ENCODE peak calls at places on chromosomes 7 and 10, in seven cellular contexts. One of them, this sample, is unnamed.

GRCh38 chr10:72702868-72703581 is 11.1 kb downstream of the MCU start:
- DNase-seq in activated T-cell treated with anti-CD3 and anti-CD28 coated beads, Interleukin-2, amount 50 U/mL, for 72 hours: no peak
- DNase-seq in T-helper 17 cell: no peak
- DNase-seq in NCI-H2227 treated with DMSO at 0.1 percent for 48 hours: no peak
- DNase-seq in NCI-H2171: no peak
- DNase-seq in activated naive CD8-positive, alpha-beta T cell treated with anti-CD3 and anti-CD28 coated beads, Interleukin-2, amount 50 U/mL, for 24 hours: no peak
- DNase-seq in CD4-positive, alpha-beta T cell: no peak
- DNase-seq in this sample: peak; percentile 12

GRCh38 chr7:100585511-100586265 is at the start of gene LRCH4:
- DNase-seq in activated naive CD8-positive, alpha-beta T cell treated with anti-CD3 and anti-CD28 coated beads, Interleukin-2, amount 50 U/mL, for 24 hours: peak; percentile 67
- DNase-seq in T-helper 17 cell: peak; percentile 69
- DNase-seq in CD4-positive, alpha-beta T cell: peak; percentile 56
- DNase-seq in NCI-H2171: peak; percentile 47
- DNase-seq in activated T-cell treated with anti-CD3 and anti-CD28 coated beads, Interleukin-2, amount 50 U/mL, for 72 hours: peak; percentile 71
- DNase-seq in NCI-H2227 treated with DMSO at 0.1 percent for 48 hours: no peak
- DNase-seq in this sample: peak; percentile 67

GRCh38 chr7:518630-519428 is 817 bp downstream of the PDGFA start:
- DNase-seq in T-helper 17 cell: no peak
- DNase-seq in NCI-H2171: peak; percentile 77
- DNase-seq in activated T-cell treated with anti-CD3 and anti-CD28 coated beads, Interleukin-2, amount 50 U/mL, for 72 hours: peak; percentile 58
- DNase-seq in activated naive CD8-positive, alpha-beta T cell treated with anti-CD3 and anti-CD28 coated beads, Interleukin-2, amount 50 U/mL, for 24 hours: peak; percentile 65
- DNase-seq in NCI-H2227 treated with DMSO at 0.1 percent for 48 hours: no peak
- DNase-seq in CD4-positive, alpha-beta T cell: peak; percentile 12
- DNase-seq in this sample: peak; percentile 58

GRCh38 chr10:6563075-6563474 is 17.0 kb downstream of the PRKCQ start:
- DNase-seq in activated T-cell treated with anti-CD3 and anti-CD28 coated beads, Interleukin-2, amount 50 U/mL, for 72 hours: peak; percentile 76
- DNase-seq in CD4-positive, alpha-beta T cell: no peak
- DNase-seq in T-helper 17 cell: no peak
- DNase-seq in NCI-H2171: no peak
- DNase-seq in NCI-H2227 treated with DMSO at 0.1 percent for 48 hours: no peak
- DNase-seq in activated naive CD8-positive, alpha-beta T cell treated with anti-CD3 and anti-CD28 coated beads, Interleukin-2, amount 50 U/mL, for 24 hours: peak; percentile 65
- DNase-seq in this sample: peak; percentile 90

GRCh38 chr10:112991888-112992491 is 41.9 kb downstream of the TCF7L2 start:
- DNase-seq in activated T-cell treated with anti-CD3 and anti-CD28 coated beads, Interleukin-2, amount 50 U/mL, for 72 hours: no peak
- DNase-seq in CD4-positive, alpha-beta T cell: no peak
- DNase-seq in NCI-H2227 treated with DMSO at 0.1 percent for 48 hours: no peak
- DNase-seq in NCI-H2171: no peak
- DNase-seq in activated naive CD8-positive, alpha-beta T cell treated with anti-CD3 and anti-CD28 coated beads, Interleukin-2, amount 50 U/mL, for 24 hours: no peak
- DNase-seq in T-helper 17 cell: no peak
- DNase-seq in this sample: no peak

GRCh38 chr10:33136271-33136670 is 178.2 kb upstream of the ITGB1 start:
- DNase-seq in activated naive CD8-positive, alpha-beta T cell treated with anti-CD3 and anti-CD28 coated beads, Interleukin-2, amount 50 U/mL, for 24 hours: no peak
- DNase-seq in activated T-cell treated with anti-CD3 and anti-CD28 coated beads, Interleukin-2, amount 50 U/mL, for 72 hours: no peak
- DNase-seq in NCI-H2227 treated with DMSO at 0.1 percent for 48 hours: no peak
- DNase-seq in NCI-H2171: no peak
- DNase-seq in CD4-positive, alpha-beta T cell: no peak
- DNase-seq in T-helper 17 cell: no peak
- DNase-seq in this sample: peak; percentile 45

GRCh38 chr7:134593530-134594392 is 44.9 kb downstream of the AKR1B15 start:
- DNase-seq in CD4-positive, alpha-beta T cell: no peak
- DNase-seq in T-helper 17 cell: no peak
- DNase-seq in activated naive CD8-positive, alpha-beta T cell treated with anti-CD3 and anti-CD28 coated beads, Interleukin-2, amount 50 U/mL, for 24 hours: no peak
- DNase-seq in NCI-H2227 treated with DMSO at 0.1 percent for 48 hours: no peak
- DNase-seq in NCI-H2171: no peak
- DNase-seq in activated T-cell treated with anti-CD3 and anti-CD28 coated beads, Interleukin-2, amount 50 U/mL, for 72 hours: no peak
- DNase-seq in this sample: no peak

GRCh38 chr7:50866343-50867047 is 83.8 kb upstream of the GRB10 start:
- DNase-seq in CD4-positive, alpha-beta T cell: no peak
- DNase-seq in NCI-H2171: no peak
- DNase-seq in NCI-H2227 treated with DMSO at 0.1 percent for 48 hours: no peak
- DNase-seq in T-helper 17 cell: no peak
- DNase-seq in activated T-cell treated with anti-CD3 and anti-CD28 coated beads, Interleukin-2, amount 50 U/mL, for 72 hours: no peak
- DNase-seq in activated naive CD8-positive, alpha-beta T cell treated with anti-CD3 and anti-CD28 coated beads, Interleukin-2, amount 50 U/mL, for 24 hours: no peak
- DNase-seq in this sample: no peak

GRCh38 chr10:95742529-95742884 is 13.5 kb upstream of the ENTPD1 start:
- DNase-seq in activated naive CD8-positive, alpha-beta T cell treated with anti-CD3 and anti-CD28 coated beads, Interleukin-2, amount 50 U/mL, for 24 hours: no peak
- DNase-seq in CD4-positive, alpha-beta T cell: no peak
- DNase-seq in T-helper 17 cell: no peak
- DNase-seq in activated T-cell treated with anti-CD3 and anti-CD28 coated beads, Interleukin-2, amount 50 U/mL, for 72 hours: no peak
- DNase-seq in NCI-H2227 treated with DMSO at 0.1 percent for 48 hours: no peak
- DNase-seq in NCI-H2171: no peak
- DNase-seq in this sample: no peak

GRCh38 chr10:96242822-96243221 is 28.5 kb downstream of the BLNK start:
- DNase-seq in NCI-H2227 treated with DMSO at 0.1 percent for 48 hours: no peak
- DNase-seq in NCI-H2171: no peak
- DNase-seq in activated T-cell treated with anti-CD3 and anti-CD28 coated beads, Interleukin-2, amount 50 U/mL, for 72 hours: no peak
- DNase-seq in CD4-positive, alpha-beta T cell: no peak
- DNase-seq in T-helper 17 cell: no peak
- DNase-seq in activated naive CD8-positive, alpha-beta T cell treated with anti-CD3 and anti-CD28 coated beads, Interleukin-2, amount 50 U/mL, for 24 hours: no peak
- DNase-seq in this sample: no peak

GRCh38 chr10:124693396-124693795 is 50.8 kb downstream of the FAM53B start:
- DNase-seq in NCI-H2227 treated with DMSO at 0.1 percent for 48 hours: no peak
- DNase-seq in activated T-cell treated with anti-CD3 and anti-CD28 coated beads, Interleukin-2, amount 50 U/mL, for 72 hours: no peak
- DNase-seq in activated naive CD8-positive, alpha-beta T cell treated with anti-CD3 and anti-CD28 coated beads, Interleukin-2, amount 50 U/mL, for 24 hours: no peak
- DNase-seq in NCI-H2171: peak; percentile 56
- DNase-seq in T-helper 17 cell: no peak
- DNase-seq in CD4-positive, alpha-beta T cell: no peak
- DNase-seq in this sample: no peak

GRCh38 chr10:62045765-62046521 is 144.4 kb downstream of the ARID5B start:
- DNase-seq in T-helper 17 cell: no peak
- DNase-seq in NCI-H2171: no peak
- DNase-seq in NCI-H2227 treated with DMSO at 0.1 percent for 48 hours: no peak
- DNase-seq in CD4-positive, alpha-beta T cell: no peak
- DNase-seq in activated T-cell treated with anti-CD3 and anti-CD28 coated beads, Interleukin-2, amount 50 U/mL, for 72 hours: no peak
- DNase-seq in activated naive CD8-positive, alpha-beta T cell treated with anti-CD3 and anti-CD28 coated beads, Interleukin-2, amount 50 U/mL, for 24 hours: no peak
- DNase-seq in this sample: no peak

GRCh38 chr10:58851606-58852005 is 324.8 kb upstream of the PHYHIPL start:
- DNase-seq in T-helper 17 cell: no peak
- DNase-seq in activated T-cell treated with anti-CD3 and anti-CD28 coated beads, Interleukin-2, amount 50 U/mL, for 72 hours: no peak
- DNase-seq in CD4-positive, alpha-beta T cell: no peak
- DNase-seq in NCI-H2171: no peak
- DNase-seq in NCI-H2227 treated with DMSO at 0.1 percent for 48 hours: no peak
- DNase-seq in activated naive CD8-positive, alpha-beta T cell treated with anti-CD3 and anti-CD28 coated beads, Interleukin-2, amount 50 U/mL, for 24 hours: no peak
- DNase-seq in this sample: no peak

GRCh38 chr7:69652947-69653701 is 54.8 kb downstream of the AUTS2 start:
- DNase-seq in activated T-cell treated with anti-CD3 and anti-CD28 coated beads, Interleukin-2, amount 50 U/mL, for 72 hours: no peak
- DNase-seq in T-helper 17 cell: no peak
- DNase-seq in NCI-H2171: no peak
- DNase-seq in NCI-H2227 treated with DMSO at 0.1 percent for 48 hours: no peak
- DNase-seq in CD4-positive, alpha-beta T cell: no peak
- DNase-seq in activated naive CD8-positive, alpha-beta T cell treated with anti-CD3 and anti-CD28 coated beads, Interleukin-2, amount 50 U/mL, for 24 hours: no peak
- DNase-seq in this sample: no peak

GRCh38 chr10:43250925-43251663 is 15.8 kb downstream of the RASGEF1A start:
- DNase-seq in NCI-H2227 treated with DMSO at 0.1 percent for 48 hours: no peak
- DNase-seq in activated T-cell treated with anti-CD3 and anti-CD28 coated beads, Interleukin-2, amount 50 U/mL, for 72 hours: no peak
- DNase-seq in CD4-positive, alpha-beta T cell: no peak
- DNase-seq in activated naive CD8-positive, alpha-beta T cell treated with anti-CD3 and anti-CD28 coated beads, Interleukin-2, amount 50 U/mL, for 24 hours: no peak
- DNase-seq in NCI-H2171: no peak
- DNase-seq in T-helper 17 cell: no peak
- DNase-seq in this sample: no peak

GRCh38 chr7:17147409-17147808 is 151.0 kb upstream of the AHR start:
- DNase-seq in NCI-H2171: no peak
- DNase-seq in NCI-H2227 treated with DMSO at 0.1 percent for 48 hours: no peak
- DNase-seq in activated T-cell treated with anti-CD3 and anti-CD28 coated beads, Interleukin-2, amount 50 U/mL, for 72 hours: no peak
- DNase-seq in CD4-positive, alpha-beta T cell: no peak
- DNase-seq in T-helper 17 cell: no peak
- DNase-seq in activated naive CD8-positive, alpha-beta T cell treated with anti-CD3 and anti-CD28 coated beads, Interleukin-2, amount 50 U/mL, for 24 hours: no peak
- DNase-seq in this sample: no peak

GRCh38 chr7:66250711-66251110 is 45.6 kb downstream of the TPST1 start:
- DNase-seq in activated T-cell treated with anti-CD3 and anti-CD28 coated beads, Interleukin-2, amount 50 U/mL, for 72 hours: no peak
- DNase-seq in CD4-positive, alpha-beta T cell: no peak
- DNase-seq in activated naive CD8-positive, alpha-beta T cell treated with anti-CD3 and anti-CD28 coated beads, Interleukin-2, amount 50 U/mL, for 24 hours: no peak
- DNase-seq in NCI-H2171: no peak
- DNase-seq in T-helper 17 cell: no peak
- DNase-seq in NCI-H2227 treated with DMSO at 0.1 percent for 48 hours: peak; percentile 88
- DNase-seq in this sample: no peak

GRCh38 chr10:60417024-60417423 is 27.3 kb upstream of the ANK3 start:
- DNase-seq in NCI-H2227 treated with DMSO at 0.1 percent for 48 hours: no peak
- DNase-seq in T-helper 17 cell: no peak
- DNase-seq in activated naive CD8-positive, alpha-beta T cell treated with anti-CD3 and anti-CD28 coated beads, Interleukin-2, amount 50 U/mL, for 24 hours: no peak
- DNase-seq in activated T-cell treated with anti-CD3 and anti-CD28 coated beads, Interleukin-2, amount 50 U/mL, for 72 hours: no peak
- DNase-seq in CD4-positive, alpha-beta T cell: no peak
- DNase-seq in NCI-H2171: no peak
- DNase-seq in this sample: no peak

GRCh38 chr7:130921391-130922180 is 187.6 kb upstream of the KLF14 start:
- DNase-seq in activated naive CD8-positive, alpha-beta T cell treated with anti-CD3 and anti-CD28 coated beads, Interleukin-2, amount 50 U/mL, for 24 hours: no peak
- DNase-seq in T-helper 17 cell: no peak
- DNase-seq in CD4-positive, alpha-beta T cell: no peak
- DNase-seq in NCI-H2227 treated with DMSO at 0.1 percent for 48 hours: peak; percentile 88
- DNase-seq in NCI-H2171: no peak
- DNase-seq in activated T-cell treated with anti-CD3 and anti-CD28 coated beads, Interleukin-2, amount 50 U/mL, for 72 hours: no peak
- DNase-seq in this sample: peak; percentile 22

GRCh38 chr7:80843018-80843671 is 75.7 kb downstream of the SEMA3C start:
- DNase-seq in CD4-positive, alpha-beta T cell: no peak
- DNase-seq in activated naive CD8-positive, alpha-beta T cell treated with anti-CD3 and anti-CD28 coated beads, Interleukin-2, amount 50 U/mL, for 24 hours: no peak
- DNase-seq in T-helper 17 cell: no peak
- DNase-seq in activated T-cell treated with anti-CD3 and anti-CD28 coated beads, Interleukin-2, amount 50 U/mL, for 72 hours: no peak
- DNase-seq in NCI-H2171: peak; percentile 59
- DNase-seq in NCI-H2227 treated with DMSO at 0.1 percent for 48 hours: no peak
- DNase-seq in this sample: no peak

GRCh38 chr10:118712930-118713634 is 41.7 kb downstream of the CACUL1 start:
- DNase-seq in activated naive CD8-positive, alpha-beta T cell treated with anti-CD3 and anti-CD28 coated beads, Interleukin-2, amount 50 U/mL, for 24 hours: no peak
- DNase-seq in CD4-positive, alpha-beta T cell: no peak
- DNase-seq in activated T-cell treated with anti-CD3 and anti-CD28 coated beads, Interleukin-2, amount 50 U/mL, for 72 hours: no peak
- DNase-seq in T-helper 17 cell: no peak
- DNase-seq in NCI-H2227 treated with DMSO at 0.1 percent for 48 hours: no peak
- DNase-seq in NCI-H2171: no peak
- DNase-seq in this sample: no peak

GRCh38 chr7:79980376-79980775 is 154.3 kb upstream of the GNAI1 start:
- DNase-seq in CD4-positive, alpha-beta T cell: no peak
- DNase-seq in NCI-H2227 treated with DMSO at 0.1 percent for 48 hours: no peak
- DNase-seq in activated naive CD8-positive, alpha-beta T cell treated with anti-CD3 and anti-CD28 coated beads, Interleukin-2, amount 50 U/mL, for 24 hours: no peak
- DNase-seq in NCI-H2171: no peak
- DNase-seq in T-helper 17 cell: no peak
- DNase-seq in activated T-cell treated with anti-CD3 and anti-CD28 coated beads, Interleukin-2, amount 50 U/mL, for 72 hours: no peak
- DNase-seq in this sample: no peak

GRCh38 chr7:40646717-40647116 is 511.9 kb downstream of the SUGCT start:
- DNase-seq in activated T-cell treated with anti-CD3 and anti-CD28 coated beads, Interleukin-2, amount 50 U/mL, for 72 hours: no peak
- DNase-seq in CD4-positive, alpha-beta T cell: no peak
- DNase-seq in activated naive CD8-positive, alpha-beta T cell treated with anti-CD3 and anti-CD28 coated beads, Interleukin-2, amount 50 U/mL, for 24 hours: no peak
- DNase-seq in NCI-H2227 treated with DMSO at 0.1 percent for 48 hours: no peak
- DNase-seq in NCI-H2171: no peak
- DNase-seq in T-helper 17 cell: no peak
- DNase-seq in this sample: no peak

GRCh38 chr10:69500864-69501468 is 49.7 kb downstream of the TSPAN15 start:
- DNase-seq in activated T-cell treated with anti-CD3 and anti-CD28 coated beads, Interleukin-2, amount 50 U/mL, for 72 hours: no peak
- DNase-seq in CD4-positive, alpha-beta T cell: no peak
- DNase-seq in T-helper 17 cell: no peak
- DNase-seq in NCI-H2227 treated with DMSO at 0.1 percent for 48 hours: no peak
- DNase-seq in activated naive CD8-positive, alpha-beta T cell treated with anti-CD3 and anti-CD28 coated beads, Interleukin-2, amount 50 U/mL, for 24 hours: no peak
- DNase-seq in NCI-H2171: no peak
- DNase-seq in this sample: no peak

GRCh38 chr10:22324893-22325271 is 4.0 kb downstream of the BMI1 start:
- DNase-seq in T-helper 17 cell: no peak
- DNase-seq in CD4-positive, alpha-beta T cell: no peak
- DNase-seq in activated T-cell treated with anti-CD3 and anti-CD28 coated beads, Interleukin-2, amount 50 U/mL, for 72 hours: no peak
- DNase-seq in activated naive CD8-positive, alpha-beta T cell treated with anti-CD3 and anti-CD28 coated beads, Interleukin-2, amount 50 U/mL, for 24 hours: no peak
- DNase-seq in NCI-H2227 treated with DMSO at 0.1 percent for 48 hours: no peak
- DNase-seq in NCI-H2171: no peak
- DNase-seq in this sample: no peak

GRCh38 chr7:91517408-91517807 is 253.2 kb downstream of the FZD1 start:
- DNase-seq in T-helper 17 cell: no peak
- DNase-seq in NCI-H2227 treated with DMSO at 0.1 percent for 48 hours: no peak
- DNase-seq in CD4-positive, alpha-beta T cell: no peak
- DNase-seq in NCI-H2171: peak; percentile 85
- DNase-seq in activated naive CD8-positive, alpha-beta T cell treated with anti-CD3 and anti-CD28 coated beads, Interleukin-2, amount 50 U/mL, for 24 hours: no peak
- DNase-seq in activated T-cell treated with anti-CD3 and anti-CD28 coated beads, Interleukin-2, amount 50 U/mL, for 72 hours: no peak
- DNase-seq in this sample: no peak

GRCh38 chr7:155524018-155524556 is 22.3 kb downstream of the CNPY1 start:
- DNase-seq in NCI-H2227 treated with DMSO at 0.1 percent for 48 hours: no peak
- DNase-seq in activated T-cell treated with anti-CD3 and anti-CD28 coated beads, Interleukin-2, amount 50 U/mL, for 72 hours: no peak
- DNase-seq in NCI-H2171: no peak
- DNase-seq in activated naive CD8-positive, alpha-beta T cell treated with anti-CD3 and anti-CD28 coated beads, Interleukin-2, amount 50 U/mL, for 24 hours: no peak
- DNase-seq in T-helper 17 cell: no peak
- DNase-seq in CD4-positive, alpha-beta T cell: no peak
- DNase-seq in this sample: no peak

GRCh38 chr10:11286261-11286989 is 268.8 kb downstream of the CELF2 start:
- DNase-seq in activated naive CD8-positive, alpha-beta T cell treated with anti-CD3 and anti-CD28 coated beads, Interleukin-2, amount 50 U/mL, for 24 hours: no peak
- DNase-seq in CD4-positive, alpha-beta T cell: no peak
- DNase-seq in NCI-H2171: no peak
- DNase-seq in NCI-H2227 treated with DMSO at 0.1 percent for 48 hours: no peak
- DNase-seq in activated T-cell treated with anti-CD3 and anti-CD28 coated beads, Interleukin-2, amount 50 U/mL, for 72 hours: no peak
- DNase-seq in T-helper 17 cell: no peak
- DNase-seq in this sample: peak; percentile 18

GRCh38 chr10:5809541-5810154 is 3.6 kb downstream of the GDI2 start:
- DNase-seq in T-helper 17 cell: no peak
- DNase-seq in CD4-positive, alpha-beta T cell: no peak
- DNase-seq in NCI-H2171: no peak
- DNase-seq in activated T-cell treated with anti-CD3 and anti-CD28 coated beads, Interleukin-2, amount 50 U/mL, for 72 hours: no peak
- DNase-seq in NCI-H2227 treated with DMSO at 0.1 percent for 48 hours: no peak
- DNase-seq in activated naive CD8-positive, alpha-beta T cell treated with anti-CD3 and anti-CD28 coated beads, Interleukin-2, amount 50 U/mL, for 24 hours: no peak
- DNase-seq in this sample: no peak

GRCh38 chr10:44990302-44990655 is 10.4 kb upstream of the ZNF22 start:
- DNase-seq in NCI-H2171: no peak
- DNase-seq in activated naive CD8-positive, alpha-beta T cell treated with anti-CD3 and anti-CD28 coated beads, Interleukin-2, amount 50 U/mL, for 24 hours: no peak
- DNase-seq in CD4-positive, alpha-beta T cell: no peak
- DNase-seq in NCI-H2227 treated with DMSO at 0.1 percent for 48 hours: no peak
- DNase-seq in activated T-cell treated with anti-CD3 and anti-CD28 coated beads, Interleukin-2, amount 50 U/mL, for 72 hours: no peak
- DNase-seq in T-helper 17 cell: no peak
- DNase-seq in this sample: no peak

GRCh38 chr7:28725045-28725630 is 233.0 kb downstream of the TRIL start:
- DNase-seq in activated naive CD8-positive, alpha-beta T cell treated with anti-CD3 and anti-CD28 coated beads, Interleukin-2, amount 50 U/mL, for 24 hours: no peak
- DNase-seq in T-helper 17 cell: no peak
- DNase-seq in NCI-H2171: no peak
- DNase-seq in activated T-cell treated with anti-CD3 and anti-CD28 coated beads, Interleukin-2, amount 50 U/mL, for 72 hours: no peak
- DNase-seq in NCI-H2227 treated with DMSO at 0.1 percent for 48 hours: no peak
- DNase-seq in CD4-positive, alpha-beta T cell: no peak
- DNase-seq in this sample: no peak

GRCh38 chr7:120521761-120522737 is 249.1 kb downstream of the KCND2 start:
- DNase-seq in activated T-cell treated with anti-CD3 and anti-CD28 coated beads, Interleukin-2, amount 50 U/mL, for 72 hours: no peak
- DNase-seq in NCI-H2171: no peak
- DNase-seq in CD4-positive, alpha-beta T cell: no peak
- DNase-seq in NCI-H2227 treated with DMSO at 0.1 percent for 48 hours: no peak
- DNase-seq in T-helper 17 cell: no peak
- DNase-seq in activated naive CD8-positive, alpha-beta T cell treated with anti-CD3 and anti-CD28 coated beads, Interleukin-2, amount 50 U/mL, for 24 hours: no peak
- DNase-seq in this sample: no peak

GRCh38 chr7:20223356-20223755 is 6.2 kb upstream of the MACC1 start:
- DNase-seq in T-helper 17 cell: no peak
- DNase-seq in NCI-H2171: no peak
- DNase-seq in activated naive CD8-positive, alpha-beta T cell treated with anti-CD3 and anti-CD28 coated beads, Interleukin-2, amount 50 U/mL, for 24 hours: no peak
- DNase-seq in NCI-H2227 treated with DMSO at 0.1 percent for 48 hours: no peak
- DNase-seq in CD4-positive, alpha-beta T cell: no peak
- DNase-seq in activated T-cell treated with anti-CD3 and anti-CD28 coated beads, Interleukin-2, amount 50 U/mL, for 72 hours: no peak
- DNase-seq in this sample: no peak

GRCh38 chr7:155495440-155496248 is 37.7 kb downstream of the EN2 start:
- DNase-seq in NCI-H2171: no peak
- DNase-seq in T-helper 17 cell: no peak
- DNase-seq in activated T-cell treated with anti-CD3 and anti-CD28 coated beads, Interleukin-2, amount 50 U/mL, for 72 hours: no peak
- DNase-seq in activated naive CD8-positive, alpha-beta T cell treated with anti-CD3 and anti-CD28 coated beads, Interleukin-2, amount 50 U/mL, for 24 hours: no peak
- DNase-seq in CD4-positive, alpha-beta T cell: no peak
- DNase-seq in NCI-H2227 treated with DMSO at 0.1 percent for 48 hours: no peak
- DNase-seq in this sample: no peak

GRCh38 chr10:131088619-131089018 is 222.9 kb downstream of the TCERG1L start:
- DNase-seq in activated T-cell treated with anti-CD3 and anti-CD28 coated beads, Interleukin-2, amount 50 U/mL, for 72 hours: no peak
- DNase-seq in activated naive CD8-positive, alpha-beta T cell treated with anti-CD3 and anti-CD28 coated beads, Interleukin-2, amount 50 U/mL, for 24 hours: no peak
- DNase-seq in CD4-positive, alpha-beta T cell: no peak
- DNase-seq in NCI-H2171: no peak
- DNase-seq in T-helper 17 cell: no peak
- DNase-seq in NCI-H2227 treated with DMSO at 0.1 percent for 48 hours: no peak
- DNase-seq in this sample: no peak

GRCh38 chr10:71124921-71125748 is 87.2 kb upstream of the UNC5B start:
- DNase-seq in NCI-H2227 treated with DMSO at 0.1 percent for 48 hours: no peak
- DNase-seq in activated naive CD8-positive, alpha-beta T cell treated with anti-CD3 and anti-CD28 coated beads, Interleukin-2, amount 50 U/mL, for 24 hours: no peak
- DNase-seq in NCI-H2171: no peak
- DNase-seq in CD4-positive, alpha-beta T cell: no peak
- DNase-seq in T-helper 17 cell: no peak
- DNase-seq in activated T-cell treated with anti-CD3 and anti-CD28 coated beads, Interleukin-2, amount 50 U/mL, for 72 hours: no peak
- DNase-seq in this sample: no peak

This sample was measured in activated CD8-positive, alpha-beta T cell treated with anti-CD3 and anti-CD28 coated beads for 36 hours.